ENCODE peak calls at places on chromosomes 5 and 9, in ten cellular contexts. U, F, V, G, R, Q, O, C, P and I are unnamed samples.

GRCh38 chr9:86614871-86615849 is 260.9 kb upstream of the TUT7 start:
- ATAC-seq in U (no peak), P (peak; percentile 23), F (peak; percentile 86), R (no peak), Q (no peak), G (no peak), C (no peak), O (peak; percentile 74), V (no peak), I (peak; percentile 66)

GRCh38 chr5:53236683-53237082 is 127.1 kb upstream of the MOCS2 start:
- ATAC-seq in G (no peak), C (no peak), R (no peak), P (no peak), Q (no peak), V (no peak), O (no peak), F (no peak), U (no peak), I (no peak)

GRCh38 chr9:98545041-98545440 is 163.7 kb downstream of the GABBR2 start:
- ATAC-seq in G (no peak), Q (no peak), R (no peak), F (no peak), V (no peak), P (no peak), C (no peak), O (no peak), U (no peak), I (no peak)

GRCh38 chr5:80755634-80756033 is 100.9 kb upstream of the DHFR start:
- ATAC-seq in O (no peak), V (peak; percentile 63), C (no peak), U (peak; percentile 57), R (peak; percentile 84), Q (peak; percentile 94), G (peak; percentile 94), F (no peak), P (no peak), I (peak; percentile 18)

GRCh38 chr9:93669116-93669957 is 93.0 kb downstream of the PHF2 start:
- ATAC-seq in G (peak; percentile 7), P (no peak), O (peak; percentile 24), R (no peak), F (peak; percentile 18), Q (no peak), V (no peak), U (no peak), C (peak; percentile 6), I (no peak)

GRCh38 chr5:68802430-68802829 is 291.4 kb upstream of the SLC30A5 start:
- ATAC-seq in G (no peak), P (peak; percentile 31), R (no peak), V (no peak), F (no peak), C (no peak), Q (no peak), U (no peak), O (no peak), I (no peak)

GRCh38 chr5:109743770-109744212 is 54.1 kb downstream of the MAN2A1 start:
- ATAC-seq in R (no peak), P (peak; percentile 65), Q (no peak), G (no peak), V (no peak), F (peak; percentile 79), C (peak; percentile 85), O (peak; percentile 85), U (no peak), I (peak; percentile 42)

GRCh38 chr9:4238522-4238921 is 61.3 kb downstream of the GLIS3 start:
- ATAC-seq in Q (no peak), G (no peak), C (peak; percentile 39), P (no peak), O (peak; percentile 69), U (no peak), F (peak; percentile 48), R (no peak), V (peak; percentile 62), I (no peak)

GRCh38 chr9:89153618-89154017 is 25.0 kb downstream of the SHC3 start:
- ATAC-seq in O (peak; percentile 62), Q (no peak), P (no peak), C (no peak), G (no peak), U (no peak), V (peak; percentile 92), F (peak; percentile 81), R (peak; percentile 36), I (peak; percentile 95)